ENCODE peak calls at places on chromosomes 2 and 18, in seven cellular contexts. M is brain microvascular endothelial cell; E is CD8-positive, alpha-beta T cell; Y is CD8-positive, alpha-beta memory T cell; C is NCI-H345; W is stimulated activated CD8-positive, alpha-beta memory T cell treated with anti-CD3 and anti-CD28 coated beads, Interleukin-4, amount 100 ng/mL, for 1 hour; A is A549. U is an unnamed sample.

GRCh38 chr2:218238896-218239295 is 21.9 kb downstream of the ARPC2 start:
- DNase-seq in M (no peak), A (no peak), W (no peak), Y (no peak), C (no peak), E (no peak), U (no peak)

GRCh38 chr2:96468904-96469303 is 36.3 kb downstream of the NEURL3 start:
- DNase-seq in W (no peak), E (no peak), C (no peak), Y (no peak), M (no peak), A (no peak), U (no peak)

GRCh38 chr2:58239243-58239642 is 1.9 kb downstream of the FANCL start:
- DNase-seq in Y (no peak), C (no peak), W (no peak), M (no peak), A (no peak), E (no peak), U (no peak)

GRCh38 chr2:236257171-236257570 is 7.0 kb downstream of the ASB18 start:
- DNase-seq in M (no peak), A (no peak), Y (no peak), C (no peak), E (no peak), W (no peak), U (no peak)

GRCh38 chr2:46690825-46691224 is 211.5 kb downstream of the TMEM247 start:
- DNase-seq in A (peak; percentile 51), M (peak; percentile 89), W (no peak), Y (no peak), C (no peak), E (no peak), U (no peak)

GRCh38 chr2:144730711-144731110 is 210.8 kb upstream of the ZEB2 start:
- DNase-seq in C (no peak), W (no peak), A (no peak), M (no peak), E (no peak), Y (no peak), U (no peak)

GRCh38 chr2:117693166-117693565 is 121.3 kb upstream of the DDX18 start:
- DNase-seq in W (no peak), A (no peak), M (no peak), C (no peak), Y (no peak), E (no peak), U (no peak)

GRCh38 chr2:168611896-168612650 is 156.0 kb downstream of the CERS6 start:
- DNase-seq in A (no peak), C (no peak), M (no peak), Y (no peak), E (no peak), W (no peak), U (no peak)

GRCh38 chr2:187345338-187345737 is 102.7 kb downstream of the CALCRL start:
- DNase-seq in M (no peak), E (no peak), Y (no peak), C (no peak), A (no peak), W (no peak), U (no peak)

GRCh38 chr2:222690564-222691200 is 19.2 kb downstream of the MOGAT1 start:
- DNase-seq in W (peak; percentile 28), E (peak; percentile 77), M (peak; percentile 56), Y (peak; percentile 77), C (peak; percentile 81), A (peak; percentile 87), U (no peak)

GRCh38 chr2:88626171-88627054 is 851 bp downstream of the EIF2AK3 start:
- DNase-seq in A (peak; percentile 14), M (no peak), W (peak; percentile 11), Y (peak; percentile 80), C (peak; percentile 24), E (peak; percentile 79), U (no peak)

GRCh38 chr2:229728360-229728759 is 14.0 kb upstream of the DNER start:
- DNase-seq in C (no peak), E (no peak), W (no peak), Y (no peak), A (no peak), M (no peak), U (no peak)

GRCh38 chr18:67875057-67875456 is 358.5 kb upstream of the DSEL start:
- DNase-seq in Y (no peak), C (no peak), M (no peak), W (no peak), E (no peak), A (no peak), U (no peak)

GRCh38 chr2:46963210-46963609 is 47.6 kb upstream of the MCFD2 start:
- DNase-seq in W (no peak), E (no peak), A (no peak), M (no peak), Y (no peak), C (no peak), U (no peak)

GRCh38 chr2:30612371-30612770 is 165.3 kb downstream of the LCLAT1 start:
- DNase-seq in E (no peak), W (no peak), C (no peak), Y (no peak), M (peak; percentile 13), A (no peak), U (no peak)

GRCh38 chr18:63147973-63148372 is 171.6 kb downstream of the BCL2 start:
- DNase-seq in Y (no peak), E (no peak), A (no peak), W (no peak), C (no peak), M (no peak), U (no peak)

GRCh38 chr18:12121175-12122095 is 27.8 kb downstream of the ANKRD62 start:
- DNase-seq in Y (no peak), C (no peak), E (no peak), M (peak; percentile 7), A (no peak), W (no peak), U (no peak)

GRCh38 chr2:230602562-230603230 is 109.9 kb upstream of the CAB39 start:
- DNase-seq in C (no peak), A (no peak), W (no peak), E (peak; percentile 69), M (no peak), Y (peak; percentile 72), U (no peak)

GRCh38 chr2:65435625-65436168 is 3.3 kb upstream of the SPRED2 start:
- DNase-seq in A (peak; percentile 95), C (peak; percentile 86), Y (no peak), W (no peak), M (peak; percentile 79), E (peak; percentile 20), U (peak; percentile 36)

GRCh38 chr18:25921677-25922421 is 168.6 kb downstream of the SS18 start:
- DNase-seq in C (peak; percentile 12), W (no peak), M (peak; percentile 22), E (no peak), A (peak; percentile 47), Y (peak; percentile 56), U (no peak)

U was measured in cerebellar nuclear complex.